ENCODE peak calls at places on chromosomes 4 and X, in five cellular contexts. T, Y, A, I and V are unnamed samples.

GRCh38 chr4:8343051-8343966 is 73.8 kb downstream of the HTRA3 start:
- DNase-seq in T (no peak), A (no peak), I (no peak), Y (no peak), V (no peak)

GRCh38 chr4:131499139-131499873 is 1649.8 kb upstream of the PCDH10 start:
- DNase-seq in Y (peak), I (no peak), T (peak), A (peak), V (peak)

GRCh38 chrX:109485470-109486340 is 3.8 kb upstream of the GUCY2F start:
- DNase-seq in T (peak), Y (peak), I (peak), A (peak), V (peak)

GRCh38 chr4:72295966-72296557 is 264.3 kb downstream of the NPFFR2 start:
- DNase-seq in I (no peak), A (peak), Y (no peak), T (peak), V (peak)

GRCh38 chrX:136687457-136687856 is 39.5 kb downstream of the CD40LG start:
- DNase-seq in T (no peak), Y (no peak), I (no peak), A (no peak), V (no peak)

GRCh38 chr4:7815562-7815961 is 124.1 kb downstream of the AFAP1 start:
- DNase-seq in A (peak), Y (no peak), I (no peak), T (no peak), V (peak)

GRCh38 chrX:50618788-50619558 is 148.3 kb upstream of the DGKK start:
- DNase-seq in I (no peak), Y (no peak), A (peak), T (no peak), V (no peak)

GRCh38 chr4:77699731-77700210 is 94.2 kb downstream of the CXCL13 start:
- DNase-seq in I (no peak), T (no peak), Y (no peak), A (peak), V (peak)

GRCh38 chr4:150664935-150665334 is 83.0 kb downstream of the MAB21L2 start:
- DNase-seq in I (no peak), A (peak), T (peak), Y (no peak), V (peak)

GRCh38 chr4:176967586-176967985 is 174.9 kb upstream of the VEGFC start:
- DNase-seq in T (no peak), Y (no peak), I (peak), A (peak), V (no peak)

GRCh38 chrX:19121898-19122640 is at the start of gene ADGRG2:
- DNase-seq in I (peak), Y (peak), A (peak), T (no peak), V (peak)

GRCh38 chrX:133497356-133497755 is 82.1 kb upstream of the GPC4 start:
- DNase-seq in I (no peak), T (no peak), Y (no peak), A (no peak), V (no peak)

GRCh38 chrX:74277320-74277719 is 26.7 kb upstream of the ZCCHC13 start:
- DNase-seq in A (no peak), Y (no peak), T (no peak), I (no peak), V (no peak)

GRCh38 chr4:8472689-8473197 is 32.2 kb downstream of the TRMT44 start:
- DNase-seq in I (peak), Y (peak), A (peak), T (no peak), V (peak)

GRCh38 chrX:123172874-123173273 is 11.2 kb upstream of the GRIA3 start:
- DNase-seq in T (no peak), A (no peak), Y (no peak), I (no peak), V (no peak)

GRCh38 chrX:48684134-48684533 is 535 bp downstream of the WAS start:
- DNase-seq in A (no peak), I (no peak), Y (no peak), T (no peak), V (no peak)

GRCh38 chr4:176489001-176489400 is 169.2 kb downstream of the SPCS3 start:
- DNase-seq in Y (no peak), T (no peak), I (no peak), A (no peak), V (no peak)

GRCh38 chrX:78979789-78980464 is 34.7 kb downstream of the P2RY10 start:
- DNase-seq in T (no peak), Y (no peak), A (peak), I (no peak), V (no peak)

GRCh38 chr4:113978561-113979156 is 788 bp downstream of the ARSJ start:
- DNase-seq in Y (no peak), A (peak), I (peak), T (no peak), V (peak)

GRCh38 chrX:72180539-72180938 is 1.0 kb upstream of the PIN4 start:
- DNase-seq in I (no peak), T (no peak), A (no peak), Y (no peak), V (no peak)

GRCh38 chr4:105466580-105466979 is 7.3 kb downstream of the PPA2 start:
- DNase-seq in A (no peak), T (no peak), Y (no peak), I (no peak), V (no peak)

GRCh38 chrX:41481264-41482109 is 34.3 kb downstream of the NYX start:
- DNase-seq in Y (no peak), T (peak), I (no peak), A (no peak), V (no peak)

GRCh38 chr4:4559596-4559995 is 17.7 kb upstream of the STX18 start:
- DNase-seq in A (no peak), I (no peak), Y (no peak), T (peak), V (peak)

GRCh38 chr4:15557806-15558550 is 88.3 kb downstream of the CC2D2A start:
- DNase-seq in T (no peak), Y (no peak), I (no peak), A (no peak), V (no peak)

GRCh38 chrX:151393514-151393913 is 3.5 kb upstream of the VMA21 start:
- DNase-seq in A (no peak), I (no peak), Y (no peak), T (no peak), V (no peak)

GRCh38 chr4:102263024-102263787 is 82.1 kb downstream of the SLC39A8 start:
- DNase-seq in Y (peak), I (no peak), A (peak), T (peak), V (peak)

GRCh38 chrX:108270280-108270679 is 167.9 kb downstream of the COL4A6 start:
- DNase-seq in T (no peak), I (no peak), A (no peak), Y (no peak), V (no peak)